ENCODE peak calls at places on chromosome 14, in nine cellular contexts. One of them, this sample, is unnamed.

GRCh38 chr14:33916663-33917565 is 34.0 kb downstream of the EGLN3 start:
- DNase-seq in neural progenitor cell: no peak
- DNase-seq in psoas muscle: no peak
- DNase-seq in Calu3: no peak
- DNase-seq in nucleus accumbens: no peak
- DNase-seq in astrocyte: peak; percentile 65
- DNase-seq in anterior cingulate cortex: no peak
- DNase-seq in caudate nucleus: no peak
- DNase-seq in heart left ventricle: peak; percentile 42
- DNase-seq in this sample: no peak

GRCh38 chr14:64421166-64421565 is 33.0 kb downstream of the MTHFD1 start:
- DNase-seq in neural progenitor cell: no peak
- DNase-seq in psoas muscle: peak; percentile 33
- DNase-seq in Calu3: no peak
- DNase-seq in nucleus accumbens: peak; percentile 46
- DNase-seq in astrocyte: peak; percentile 84
- DNase-seq in anterior cingulate cortex: no peak
- DNase-seq in caudate nucleus: no peak
- DNase-seq in heart left ventricle: no peak
- DNase-seq in this sample: no peak

GRCh38 chr14:106491851-106492250 is 965.5 kb downstream of the TMEM121 start:
- DNase-seq in neural progenitor cell: no peak
- DNase-seq in psoas muscle: no peak
- DNase-seq in Calu3: no peak
- DNase-seq in nucleus accumbens: no peak
- DNase-seq in astrocyte: no peak
- DNase-seq in anterior cingulate cortex: no peak
- DNase-seq in caudate nucleus: no peak
- DNase-seq in heart left ventricle: no peak
- DNase-seq in this sample: peak; percentile 2

GRCh38 chr14:74551001-74551400 is 57.4 kb downstream of the ISCA2 start:
- DNase-seq in neural progenitor cell: no peak
- DNase-seq in psoas muscle: no peak
- DNase-seq in Calu3: no peak
- DNase-seq in nucleus accumbens: no peak
- DNase-seq in astrocyte: no peak
- DNase-seq in anterior cingulate cortex: no peak
- DNase-seq in caudate nucleus: no peak
- DNase-seq in heart left ventricle: no peak
- DNase-seq in this sample: no peak

GRCh38 chr14:105203057-105203494 is 22.0 kb upstream of the NUDT14 start:
- DNase-seq in neural progenitor cell: peak; percentile 83
- DNase-seq in psoas muscle: peak; percentile 80
- DNase-seq in Calu3: peak; percentile 84
- DNase-seq in nucleus accumbens: peak; percentile 53
- DNase-seq in astrocyte: peak; percentile 27
- DNase-seq in anterior cingulate cortex: peak; percentile 34
- DNase-seq in caudate nucleus: peak; percentile 59
- DNase-seq in heart left ventricle: peak; percentile 73
- DNase-seq in this sample: peak; percentile 89

GRCh38 chr14:53946404-53947400 is 9.9 kb downstream of the BMP4 start:
- DNase-seq in neural progenitor cell: peak; percentile 71
- DNase-seq in psoas muscle: no peak
- DNase-seq in Calu3: no peak
- DNase-seq in nucleus accumbens: no peak
- DNase-seq in astrocyte: no peak
- DNase-seq in anterior cingulate cortex: no peak
- DNase-seq in caudate nucleus: no peak
- DNase-seq in heart left ventricle: no peak
- DNase-seq in this sample: peak; percentile 85

GRCh38 chr14:36477266-36477665 is 42.8 kb downstream of the NKX2-1 start:
- DNase-seq in neural progenitor cell: no peak
- DNase-seq in psoas muscle: no peak
- DNase-seq in Calu3: no peak
- DNase-seq in nucleus accumbens: no peak
- DNase-seq in astrocyte: no peak
- DNase-seq in anterior cingulate cortex: no peak
- DNase-seq in caudate nucleus: no peak
- DNase-seq in heart left ventricle: no peak
- DNase-seq in this sample: no peak

GRCh38 chr14:64663174-64663573 is 41.0 kb upstream of the PLEKHG3 start:
- DNase-seq in neural progenitor cell: no peak
- DNase-seq in psoas muscle: no peak
- DNase-seq in Calu3: no peak
- DNase-seq in nucleus accumbens: no peak
- DNase-seq in astrocyte: peak; percentile 61
- DNase-seq in anterior cingulate cortex: no peak
- DNase-seq in caudate nucleus: no peak
- DNase-seq in heart left ventricle: no peak
- DNase-seq in this sample: no peak

GRCh38 chr14:54570651-54571415 is 3.9 kb downstream of the SAMD4A start:
- DNase-seq in neural progenitor cell: no peak
- DNase-seq in psoas muscle: no peak
- DNase-seq in Calu3: no peak
- DNase-seq in nucleus accumbens: no peak
- DNase-seq in astrocyte: peak; percentile 88
- DNase-seq in anterior cingulate cortex: no peak
- DNase-seq in caudate nucleus: no peak
- DNase-seq in heart left ventricle: no peak
- DNase-seq in this sample: no peak

GRCh38 chr14:44494125-44494524 is 13.0 kb downstream of the FSCB start:
- DNase-seq in neural progenitor cell: no peak
- DNase-seq in psoas muscle: no peak
- DNase-seq in Calu3: no peak
- DNase-seq in nucleus accumbens: no peak
- DNase-seq in astrocyte: no peak
- DNase-seq in anterior cingulate cortex: no peak
- DNase-seq in caudate nucleus: no peak
- DNase-seq in heart left ventricle: no peak
- DNase-seq in this sample: no peak